ENCODE peak calls at places on chromosomes 7 and 10, in five cellular contexts. T, W, L, U and P are unnamed samples.

GRCh38 chr10:119776536-119776935 is 50.7 kb downstream of the INPP5F start:
- DNase-seq in T (no peak), W (no peak), L (no peak), U (no peak), P (no peak)

GRCh38 chr7:27128776-27129728 is 1.5 kb downstream of the HOXA4 start:
- DNase-seq in T (no peak), W (no peak), L (no peak), U (no peak), P (no peak)

GRCh38 chr10:88194041-88194887 is 330.8 kb downstream of the PTEN start:
- DNase-seq in T (no peak), W (no peak), L (no peak), U (no peak), P (peak; percentile 12)

GRCh38 chr10:51860257-51860656 is 160.9 kb upstream of the CSTF2T start:
- DNase-seq in T (no peak), W (no peak), L (peak; percentile 8), U (no peak), P (peak; percentile 14)

GRCh38 chr7:28354601-28355062 is 57.7 kb upstream of the CREB5 start:
- DNase-seq in T (no peak), W (peak; percentile 38), L (peak; percentile 29), U (no peak), P (peak; percentile 98)

GRCh38 chr10:53489783-53490182 is 717.2 kb upstream of the MBL2 start:
- DNase-seq in T (no peak), W (no peak), L (no peak), U (no peak), P (no peak)

GRCh38 chr10:103276941-103277712 is at the start of gene INA:
- DNase-seq in T (peak; percentile 60), W (peak; percentile 91), L (peak; percentile 73), U (peak; percentile 75), P (peak; percentile 18)

GRCh38 chr10:36172574-36172973 is 530.5 kb upstream of the FZD8 start:
- DNase-seq in T (no peak), W (no peak), L (peak; percentile 31), U (no peak), P (peak; percentile 76)

GRCh38 chr7:136184719-136185118 is 207.6 kb upstream of the MTPN start:
- DNase-seq in T (no peak), W (no peak), L (no peak), U (no peak), P (no peak)

GRCh38 chr10:6162589-6163356 is 40.0 kb upstream of the PFKFB3 start:
- DNase-seq in T (no peak), W (no peak), L (no peak), U (no peak), P (no peak)

GRCh38 chr10:130061760-130062159 is 48.9 kb downstream of the C10orf143 start:
- DNase-seq in T (no peak), W (no peak), L (no peak), U (no peak), P (no peak)

GRCh38 chr10:62076872-62077271 is 175.4 kb downstream of the ARID5B start:
- DNase-seq in T (no peak), W (peak; percentile 6), L (peak; percentile 44), U (no peak), P (peak; percentile 89)

GRCh38 chr7:154680894-154681659 is 321.8 kb downstream of the PAXIP1 start:
- DNase-seq in T (no peak), W (no peak), L (no peak), U (no peak), P (no peak)

GRCh38 chr7:13903997-13904396 is 85.5 kb downstream of the ETV1 start:
- DNase-seq in T (no peak), W (no peak), L (no peak), U (no peak), P (peak; percentile 41)

GRCh38 chr10:96493871-96494525 is 19.7 kb downstream of the TLL2 start:
- DNase-seq in T (no peak), W (no peak), L (no peak), U (no peak), P (no peak)

GRCh38 chr7:151631149-151631967 is 111.7 kb upstream of the RHEB start:
- DNase-seq in T (peak; percentile 39), W (peak; percentile 87), L (no peak), U (peak; percentile 44), P (no peak)

GRCh38 chr7:152479595-152479994 is 43.8 kb upstream of the KMT2C start:
- DNase-seq in T (no peak), W (no peak), L (no peak), U (no peak), P (no peak)

GRCh38 chr7:87231243-87231642 is 11.7 kb upstream of the TMEM243 start:
- DNase-seq in T (peak; percentile 49), W (no peak), L (no peak), U (no peak), P (no peak)